ENCODE peak calls at places on chromosomes 7 and 10, in five cellular contexts. I, N, W, V and Y are unnamed samples.

GRCh38 chr7:102284891-102285540 is 1.7 kb upstream of the SH2B2 start:
- DNase-seq in I (no peak), N (no peak), W (no peak), V (no peak), Y (no peak)

GRCh38 chr7:28356619-28357018 is 55.7 kb upstream of the CREB5 start:
- DNase-seq in I (no peak), N (no peak), W (no peak), V (no peak), Y (no peak)

GRCh38 chr7:107027208-107027607 is 17.3 kb upstream of the PRKAR2B start:
- DNase-seq in I (no peak), N (no peak), W (no peak), V (no peak), Y (no peak)

GRCh38 chr7:97145068-97145467 is 27.6 kb downstream of the SDHAF3 start:
- DNase-seq in I (peak), N (no peak), W (no peak), V (no peak), Y (peak)

GRCh38 chr10:15897282-15897681 is 37.0 kb upstream of the MINDY3 start:
- DNase-seq in I (peak), N (no peak), W (no peak), V (no peak), Y (no peak)

GRCh38 chr10:78454123-78454645 is 420.5 kb downstream of the RPS24 start:
- DNase-seq in I (peak), N (no peak), W (no peak), V (no peak), Y (no peak)

GRCh38 chr10:88131561-88132139 is 268.2 kb downstream of the PTEN start:
- DNase-seq in I (peak), N (no peak), W (no peak), V (no peak), Y (peak)

GRCh38 chr10:132002004-132002403 is 20.3 kb upstream of the BNIP3 start:
- DNase-seq in I (no peak), N (no peak), W (no peak), V (no peak), Y (no peak)

GRCh38 chr7:36875794-36876193 is 151.5 kb upstream of the AOAH start:
- DNase-seq in I (no peak), N (no peak), W (no peak), V (peak), Y (no peak)

GRCh38 chr10:63976538-63976937 is 455.3 kb downstream of the REEP3 start:
- DNase-seq in I (peak), N (no peak), W (no peak), V (no peak), Y (no peak)

GRCh38 chr7:139972000-139972399 is 90.8 kb downstream of the PARP12 start:
- DNase-seq in I (no peak), N (no peak), W (no peak), V (no peak), Y (no peak)

GRCh38 chr7:142883571-142884284 is 1.8 kb downstream of the TRPV6 start:
- DNase-seq in I (no peak), N (no peak), W (no peak), V (no peak), Y (no peak)

GRCh38 chr10:80468002-80468401 is 13.9 kb downstream of the TSPAN14 start:
- DNase-seq in I (no peak), N (no peak), W (peak), V (no peak), Y (no peak)

GRCh38 chr10:59757966-59758365 is 4.7 kb upstream of the MRLN start:
- DNase-seq in I (peak), N (no peak), W (no peak), V (no peak), Y (no peak)

GRCh38 chr7:6475433-6476186 is 27.9 kb upstream of the DAGLB start:
- DNase-seq in I (no peak), N (no peak), W (no peak), V (no peak), Y (no peak)

GRCh38 chr7:134472572-134473242 is 13.8 kb upstream of the AKR1B1 start:
- DNase-seq in I (no peak), N (no peak), W (no peak), V (no peak), Y (no peak)

GRCh38 chr7:5689118-5689517 is 92.3 kb downstream of the RNF216 start:
- DNase-seq in I (no peak), N (no peak), W (peak), V (no peak), Y (no peak)

GRCh38 chr10:13272164-13272571 is 27.7 kb downstream of the PHYH start:
- DNase-seq in I (no peak), N (peak), W (no peak), V (no peak), Y (peak)

GRCh38 chr7:34747842-34748241 is 89.8 kb downstream of the NPSR1 start:
- DNase-seq in I (peak), N (no peak), W (no peak), V (no peak), Y (peak)

GRCh38 chr7:146654048-146654447 is 537.4 kb downstream of the CNTNAP2 start:
- DNase-seq in I (no peak), N (no peak), W (no peak), V (no peak), Y (no peak)

GRCh38 chr10:77532068-77532467 is 105.5 kb downstream of the KCNMA1 start:
- DNase-seq in I (peak), N (no peak), W (no peak), V (no peak), Y (no peak)

GRCh38 chr7:34453150-34453549 is 204.9 kb upstream of the NPSR1 start:
- DNase-seq in I (peak), N (no peak), W (no peak), V (no peak), Y (no peak)

GRCh38 chr10:112663181-112663879 is 216.3 kb downstream of the VTI1A start:
- DNase-seq in I (peak), N (no peak), W (no peak), V (no peak), Y (no peak)

GRCh38 chr7:150947761-150948680 is 30.1 kb downstream of the KCNH2 start:
- DNase-seq in I (no peak), N (no peak), W (peak), V (no peak), Y (no peak)

GRCh38 chr10:1424648-1425047 is 312.7 kb downstream of the ADARB2 start:
- DNase-seq in I (no peak), N (no peak), W (no peak), V (no peak), Y (no peak)

GRCh38 chr10:43075612-43076003 is 1.3 kb upstream of the RET start:
- DNase-seq in I (no peak), N (no peak), W (no peak), V (no peak), Y (no peak)

GRCh38 chr7:139523199-139523941 is at the start of gene CLEC2L:
- DNase-seq in I (no peak), N (peak), W (no peak), V (no peak), Y (no peak)

GRCh38 chr10:62502995-62503613 is 128.9 kb downstream of the ZNF365 start:
- DNase-seq in I (peak), N (no peak), W (no peak), V (no peak), Y (no peak)

GRCh38 chr7:40836218-40836617 is 701.4 kb downstream of the SUGCT start:
- DNase-seq in I (no peak), N (no peak), W (no peak), V (no peak), Y (no peak)

GRCh38 chr7:132497098-132497497 is 79.2 kb downstream of the PLXNA4 start:
- DNase-seq in I (no peak), N (no peak), W (no peak), V (no peak), Y (no peak)

GRCh38 chr7:138243430-138243829 is 167.2 kb downstream of the AKR1D1 start:
- DNase-seq in I (peak), N (no peak), W (no peak), V (peak), Y (no peak)

GRCh38 chr7:120740348-120740747 is 117.6 kb downstream of the TSPAN12 start:
- DNase-seq in I (peak), N (no peak), W (no peak), V (no peak), Y (no peak)

GRCh38 chr10:72645263-72645858 is 19.5 kb upstream of the MICU1 start:
- DNase-seq in I (no peak), N (no peak), W (no peak), V (no peak), Y (no peak)

GRCh38 chr7:39824801-39825200 is 125.3 kb upstream of the CDK13 start:
- DNase-seq in I (no peak), N (no peak), W (no peak), V (no peak), Y (no peak)

GRCh38 chr10:2145486-2145885 is 408.2 kb upstream of the ADARB2 start:
- DNase-seq in I (no peak), N (no peak), W (no peak), V (no peak), Y (no peak)

GRCh38 chr7:149616898-149617297 is 119.3 kb upstream of the ZNF746 start:
- DNase-seq in I (no peak), N (no peak), W (no peak), V (no peak), Y (no peak)

GRCh38 chr7:130814753-130815152 is 80.7 kb upstream of the KLF14 start:
- DNase-seq in I (peak), N (no peak), W (no peak), V (no peak), Y (no peak)

GRCh38 chr7:74606101-74606908 is 51.2 kb upstream of the GTF2I start:
- DNase-seq in I (peak), N (no peak), W (peak), V (peak), Y (no peak)